ENCODE peak calls at places on chromosomes 2 and 18, in eight cellular contexts. G is fibroblast of lung; L is T-cell; K is activated naive CD8-positive, alpha-beta T cell treated with anti-CD3 and anti-CD28 coated beads, Interleukin-2, amount 10 ng/mL, durations not matched to agents 7 days and 5 days; V is hepatic stellate cell; Y is HS-5; A is NB4; S is GM12864. U is an unnamed sample.

GRCh38 chr2:74039611-74040010 is 54.9 kb downstream of the TET3 start:
- DNase-seq in G (no peak), L (no peak), V (no peak), S (no peak), A (no peak), Y (no peak), K (no peak), U (no peak)

GRCh38 chr2:118269408-118270051 is 181.3 kb downstream of the INSIG2 start:
- DNase-seq in Y (no peak), A (peak), S (no peak), G (no peak), K (no peak), L (no peak), V (no peak), U (no peak)

GRCh38 chr2:43051316-43051715 is 175.1 kb downstream of the ZFP36L2 start:
- DNase-seq in K (peak), G (peak), Y (no peak), V (peak), S (no peak), L (peak), A (no peak), U (no peak)

GRCh38 chr2:20050712-20051517 is 513 bp downstream of the LAPTM4A start:
- DNase-seq in L (peak), K (peak), V (peak), A (peak), Y (no peak), S (no peak), G (peak), U (no peak)

GRCh38 chr2:175750195-175750594 is 251.9 kb downstream of the LNPK start:
- DNase-seq in S (no peak), L (no peak), V (no peak), Y (no peak), G (no peak), K (no peak), A (no peak), U (no peak)

GRCh38 chr2:24363306-24363705 is 3.0 kb upstream of the ITSN2 start:
- DNase-seq in L (no peak), Y (no peak), A (no peak), K (no peak), V (no peak), G (no peak), S (no peak), U (no peak)

GRCh38 chr2:149617057-149617456 is 29.5 kb upstream of the MMADHC start:
- DNase-seq in S (no peak), Y (no peak), G (peak), K (no peak), V (no peak), L (no peak), A (no peak), U (no peak)

GRCh38 chr18:77107218-77107815 is 25.3 kb downstream of the MBP start:
- DNase-seq in K (no peak), L (no peak), G (peak), Y (no peak), A (no peak), S (no peak), V (no peak), U (no peak)

GRCh38 chr2:137167651-137168050 is 402.3 kb downstream of the THSD7B start:
- DNase-seq in L (no peak), S (no peak), G (no peak), A (no peak), V (no peak), Y (no peak), K (no peak), U (no peak)

GRCh38 chr2:20534913-20535801 is 88.3 kb downstream of the RHOB start:
- DNase-seq in L (no peak), G (no peak), K (no peak), S (no peak), V (no peak), Y (no peak), A (no peak), U (no peak)

GRCh38 chr2:199923924-199924323 is 12.8 kb downstream of the C2orf69 start:
- DNase-seq in K (no peak), S (no peak), G (no peak), Y (no peak), L (no peak), A (no peak), V (no peak), U (no peak)

GRCh38 chr2:53130441-53130943 is 637.1 kb upstream of the CHAC2 start:
- DNase-seq in G (peak), L (no peak), A (no peak), S (no peak), Y (peak), K (no peak), V (no peak), U (no peak)

GRCh38 chr2:86233464-86233863 is 34.2 kb downstream of the MRPL35 start:
- DNase-seq in A (no peak), S (no peak), V (no peak), K (no peak), G (no peak), Y (no peak), L (no peak), U (no peak)

GRCh38 chr2:159677654-159678053 is 34.7 kb upstream of the MARCHF7 start:
- DNase-seq in S (no peak), G (peak), L (no peak), A (peak), V (no peak), Y (no peak), K (no peak), U (no peak)

GRCh38 chr2:38115216-38116012 is 39.5 kb upstream of the CYP1B1 start:
- DNase-seq in V (peak), K (peak), A (peak), Y (peak), S (peak), L (peak), G (peak), U (peak)

GRCh38 chr18:4352746-4353522 is 102.2 kb downstream of the DLGAP1 start:
- DNase-seq in L (no peak), S (no peak), G (no peak), K (no peak), V (no peak), A (peak), Y (no peak), U (peak)

GRCh38 chr2:47321006-47321405 is 82.0 kb upstream of the MSH2 start:
- DNase-seq in A (no peak), G (no peak), Y (no peak), K (no peak), S (no peak), V (no peak), L (no peak), U (no peak)

GRCh38 chr2:217231212-217231611 is 371.3 kb upstream of the TNP1 start:
- DNase-seq in L (no peak), G (peak), A (no peak), K (no peak), S (no peak), V (no peak), Y (no peak), U (no peak)

GRCh38 chr18:54255141-54255540 is 14.2 kb upstream of the POLI start:
- DNase-seq in Y (no peak), L (no peak), V (no peak), S (no peak), K (no peak), A (no peak), G (no peak), U (no peak)

GRCh38 chr2:19126281-19126680 is 232.1 kb downstream of the OSR1 start:
- DNase-seq in S (no peak), A (no peak), V (no peak), Y (no peak), G (no peak), L (no peak), K (no peak), U (no peak)

GRCh38 chr2:165563468-165564225 is 94.1 kb downstream of the CSRNP3 start:
- DNase-seq in A (peak), K (no peak), G (no peak), V (no peak), L (no peak), Y (no peak), S (no peak), U (no peak)

GRCh38 chr2:53475320-53475719 is 292.3 kb upstream of the CHAC2 start:
- DNase-seq in G (peak), A (no peak), V (no peak), Y (peak), L (no peak), K (no peak), S (no peak), U (no peak)

GRCh38 chr2:199692489-199692888 is 158.5 kb downstream of the FTCDNL1 start:
- DNase-seq in A (no peak), S (no peak), Y (no peak), V (no peak), L (no peak), G (no peak), K (no peak), U (no peak)

GRCh38 chr18:57959278-57959677 is 84.7 kb upstream of the NEDD4L start:
- DNase-seq in L (no peak), G (peak), Y (no peak), V (peak), K (no peak), S (peak), A (peak), U (no peak)

GRCh38 chr2:85376291-85377065 is 21.9 kb downstream of the ELMOD3 start:
- DNase-seq in S (no peak), V (no peak), A (no peak), L (no peak), G (peak), K (no peak), Y (no peak), U (no peak)

GRCh38 chr2:187982668-187983067 is 309.0 kb upstream of the GULP1 start:
- DNase-seq in L (no peak), A (peak), V (peak), K (no peak), Y (peak), S (peak), G (peak), U (no peak)

GRCh38 chr2:237053066-237053465 is 32.6 kb upstream of the COPS8 start:
- DNase-seq in G (no peak), L (no peak), V (no peak), A (no peak), Y (no peak), K (no peak), S (no peak), U (no peak)

GRCh38 chr2:230873670-230874401 is 9.1 kb downstream of the ITM2C start:
- DNase-seq in K (no peak), G (no peak), L (no peak), Y (no peak), V (no peak), S (peak), A (no peak), U (no peak)

GRCh38 chr2:240127911-240128607 is 8.0 kb downstream of the COPS9 start:
- DNase-seq in S (no peak), L (no peak), V (no peak), G (no peak), A (no peak), Y (no peak), K (peak), U (no peak)

U was measured in NCI-H446 treated with DMSO at 0.1 percent for 48 hours.